ENCODE peak calls at places on chromosomes 11 and 22, in ten cellular contexts. W, R, U, N, J, I, F, S, M and H are unnamed samples.

GRCh38 chr11:83051760-83052671 is 19.7 kb downstream of the RAB30 start:
- DNase-seq in R (peak; percentile 97), S (no peak), F (peak; percentile 90), N (no peak), W (no peak), M (no peak), I (no peak), J (peak; percentile 73), U (peak; percentile 45), H (no peak)

GRCh38 chr11:116958246-116958645 is 120.8 kb upstream of the APOA1 start:
- DNase-seq in F (no peak), U (no peak), S (no peak), N (no peak), W (peak; percentile 13), M (no peak), J (no peak), R (no peak), I (no peak), H (no peak)

GRCh38 chr11:126949066-126949945 is 51.3 kb downstream of the KIRREL3 start:
- DNase-seq in I (no peak), U (no peak), S (no peak), M (no peak), F (peak; percentile 20), J (no peak), W (no peak), R (no peak), N (no peak), H (no peak)

GRCh38 chr11:30741039-30741550 is 154.9 kb upstream of the MPPED2 start:
- DNase-seq in W (peak; percentile 60), S (no peak), N (no peak), I (no peak), M (no peak), U (no peak), F (no peak), R (peak; percentile 66), J (no peak), H (no peak)

GRCh38 chr11:68412593-68413475 is 47.7 kb upstream of the PPP6R3 start:
- DNase-seq in M (no peak), I (peak; percentile 63), S (no peak), W (no peak), N (peak; percentile 43), F (no peak), J (peak; percentile 27), R (peak; percentile 46), U (peak; percentile 46), H (no peak)

GRCh38 chr11:86499723-86500129 is 125.0 kb downstream of the CCDC81 start:
- DNase-seq in I (peak; percentile 52), F (no peak), J (no peak), U (no peak), S (no peak), N (no peak), W (no peak), M (peak; percentile 60), R (no peak), H (no peak)

GRCh38 chr11:33620423-33621120 is 80.1 kb downstream of the C11orf91 start:
- DNase-seq in R (no peak), S (no peak), M (no peak), I (no peak), J (no peak), F (no peak), U (no peak), W (no peak), N (no peak), H (no peak)

GRCh38 chr22:37233751-37234631 is 10.1 kb downstream of the RAC2 start:
- DNase-seq in W (no peak), S (no peak), M (no peak), F (no peak), U (no peak), R (no peak), N (no peak), I (no peak), J (no peak), H (peak; percentile 52)

GRCh38 chr11:31958086-31958735 is 132.7 kb upstream of the RCN1 start:
- DNase-seq in U (peak; percentile 50), J (no peak), R (no peak), N (peak; percentile 89), M (peak; percentile 62), I (peak; percentile 77), W (peak; percentile 75), F (peak; percentile 73), S (peak; percentile 49), H (no peak)

GRCh38 chr11:94325681-94326080 is 21.3 kb downstream of the IZUMO1R start:
- DNase-seq in I (no peak), N (no peak), J (no peak), R (no peak), S (no peak), W (peak; percentile 32), F (peak; percentile 27), M (peak; percentile 58), U (no peak), H (no peak)

GRCh38 chr11:70456921-70457532 is 58.7 kb downstream of the CTTN start:
- DNase-seq in J (no peak), M (no peak), F (no peak), W (no peak), R (no peak), N (no peak), U (no peak), S (no peak), I (no peak), H (no peak)

GRCh38 chr22:45059296-45059695 is 49.5 kb upstream of the PHF21B start:
- DNase-seq in M (no peak), W (no peak), U (no peak), S (no peak), F (peak; percentile 87), I (no peak), N (no peak), R (no peak), J (no peak), H (no peak)

GRCh38 chr11:31340903-31341572 is 28.5 kb downstream of the DCDC1 start:
- DNase-seq in F (peak; percentile 52), I (no peak), J (no peak), U (no peak), M (peak; percentile 21), N (no peak), R (no peak), W (peak; percentile 49), S (no peak), H (no peak)

GRCh38 chr22:43183496-43184263 is 3.3 kb downstream of the TTLL12 start:
- DNase-seq in M (no peak), J (no peak), S (no peak), F (no peak), N (no peak), I (no peak), U (no peak), W (no peak), R (no peak), H (no peak)
- H3K4me3 ChIP-seq in M (no peak overlapping the region), J (no peak overlapping the region), S (no peak overlapping the region), F (no peak overlapping the region), N (no peak overlapping the region), I (no peak overlapping the region), U (no peak overlapping the region), W (no peak overlapping the region), R (no peak overlapping the region), H (no peak overlapping the region)

DNA sequence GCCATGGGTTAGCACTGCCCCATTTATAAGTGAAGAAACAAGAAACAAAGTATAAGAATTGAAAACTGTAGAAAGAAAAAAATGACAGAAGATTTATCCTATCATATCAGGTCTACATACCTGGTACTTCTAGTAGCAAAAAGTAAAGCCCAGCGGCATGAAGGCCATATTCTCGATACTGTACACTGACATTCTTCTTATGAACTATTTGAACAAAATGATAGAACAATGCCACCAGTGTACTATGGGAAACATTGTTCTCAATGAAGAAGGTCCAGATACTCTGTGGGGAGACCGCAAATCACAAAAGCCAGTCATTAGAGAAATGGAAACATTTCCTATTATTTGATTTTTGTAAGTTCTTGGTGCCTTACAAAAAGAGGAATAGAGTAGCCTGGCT is 7.0 kb downstream of the NCAPD3 start:
- DNase-seq in U (no peak), R (no peak), J (no peak), F (no peak), S (no peak), W (no peak), M (no peak), I (no peak), N (no peak), H (no peak)
- H3K4me3 ChIP-seq in U (no peak overlapping the region), R (no peak overlapping the region), J (no peak overlapping the region), F (no peak overlapping the region), S (no peak overlapping the region), W (no peak overlapping the region), M (no peak overlapping the region), I (no peak overlapping the region), N (no peak overlapping the region), H (no peak overlapping the region)

DNA sequence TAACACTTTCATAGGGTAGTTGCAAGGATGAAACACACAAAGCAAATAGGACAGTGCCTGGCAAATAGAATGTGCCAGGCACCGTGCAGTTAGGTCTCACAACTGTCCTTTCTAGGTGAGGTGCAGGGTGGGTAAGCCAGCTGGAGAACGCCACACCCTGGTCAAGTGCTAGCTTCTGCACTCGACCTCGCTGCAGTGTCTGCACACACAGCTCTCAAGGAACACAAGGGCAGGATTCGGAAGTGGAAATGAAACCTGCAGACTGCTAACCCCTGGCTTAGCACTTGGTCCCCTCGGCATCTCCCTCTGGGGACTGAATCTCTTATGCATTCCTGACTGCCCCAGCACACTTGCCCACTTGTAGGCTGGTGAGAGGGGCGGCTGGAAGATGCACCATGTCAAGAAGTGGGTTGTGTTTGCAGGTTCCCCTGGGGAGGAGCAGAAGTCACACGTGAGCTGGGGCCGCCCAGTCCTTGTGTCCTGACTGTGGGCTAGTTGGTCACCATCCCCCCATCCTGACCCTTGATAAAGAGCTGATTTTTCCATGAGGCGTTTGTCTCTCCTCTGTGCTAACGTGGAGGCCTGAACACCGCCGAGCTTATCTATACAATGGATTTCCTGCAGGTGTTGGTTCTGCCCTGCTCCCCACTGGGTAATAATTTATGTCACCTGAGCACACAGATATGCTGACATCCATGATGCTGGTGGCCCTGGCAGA is 89.0 kb downstream of the MICAL2 start:
- DNase-seq in U (no peak), F (no peak), R (no peak), I (no peak), S (no peak), J (no peak), W (peak; percentile 36), M (no peak), N (no peak), H (no peak)
- H3K4me3 ChIP-seq in U (no peak overlapping the region), F (no peak overlapping the region), R (no peak overlapping the region), I (no peak overlapping the region), S (no peak overlapping the region), J (no peak overlapping the region), W (no peak overlapping the region), M (no peak overlapping the region), N (no peak overlapping the region), H (no peak overlapping the region)

DNA sequence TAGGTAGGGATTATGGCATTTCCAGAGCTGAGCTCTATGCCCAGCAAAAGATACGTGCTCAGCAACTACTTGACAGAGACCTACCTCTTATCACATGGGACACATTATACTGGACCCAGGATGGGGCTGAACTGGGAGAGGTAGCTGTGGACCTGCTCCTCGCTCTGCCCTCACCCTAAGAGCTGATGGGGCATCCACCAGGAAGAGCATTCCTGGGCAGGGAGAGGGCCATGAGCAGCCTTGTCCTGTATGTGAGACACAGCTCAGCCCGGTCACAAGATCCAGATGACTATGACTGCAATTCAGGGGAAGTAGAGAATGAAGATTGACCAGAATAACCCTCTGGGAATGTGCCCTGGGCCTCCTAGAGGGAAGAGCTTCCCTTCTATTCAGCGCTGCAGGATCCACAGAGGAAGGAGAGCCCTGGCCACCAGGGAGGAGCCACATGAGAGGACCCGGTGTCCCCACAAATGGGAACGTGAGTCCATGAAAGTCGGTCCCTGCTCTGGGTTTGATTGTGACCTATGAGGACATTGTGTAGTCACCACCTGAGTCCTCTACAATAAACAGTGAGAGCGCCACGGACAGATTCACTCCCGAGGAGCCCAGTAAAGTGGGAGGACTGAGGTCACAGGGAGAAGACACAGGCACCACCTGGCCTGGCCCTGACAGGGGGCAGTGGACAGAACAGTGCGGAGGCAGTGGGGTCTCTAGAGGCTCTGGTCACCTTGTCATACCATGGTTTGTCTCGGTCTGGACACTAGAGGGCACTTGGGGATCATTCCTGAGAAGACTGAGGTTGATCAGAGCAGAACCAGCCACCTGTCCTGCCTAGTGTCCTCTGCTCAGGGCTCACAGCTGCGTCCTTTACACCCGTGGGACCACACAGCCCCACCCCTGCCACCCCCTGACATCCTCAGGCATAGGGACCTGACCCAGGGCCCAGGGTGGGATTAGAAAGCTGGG is 99.5 kb downstream of the ZNF280B start:
- DNase-seq in W (no peak), S (peak; percentile 38), J (no peak), M (no peak), U (no peak), F (peak; percentile 90), R (no peak), I (no peak), N (no peak), H (no peak)
- H3K4me3 ChIP-seq in W (no peak overlapping the region), S (no peak overlapping the region), J (no peak overlapping the region), M (no peak overlapping the region), U (no peak overlapping the region), F (no peak overlapping the region), R (no peak overlapping the region), I (no peak overlapping the region), N (no peak overlapping the region), H (no peak overlapping the region)